ENCODE peak calls at places on chromosomes 1 and 21, in four cellular contexts. D is B cell, S is foreskin fibroblast, F is WTC11. J is an unnamed sample.
A peak's percentile ranks its signal among the peaks of the same experiment; 100 is the strongest.

GRCh38 chr1:66607458-66607857 is 73.5 kb downstream of the SGIP1 start:
- DNase-seq in D (peak; percentile 3), S (no peak), F (peak; percentile 47), J (peak; percentile 29)

GRCh38 chr1:160277987-160278386 is 6.9 kb downstream of the PEX19 start:
- DNase-seq in D (no peak), S (no peak), F (no peak), J (no peak)

GRCh38 chr1:58819719-58820118 is 35.9 kb upstream of the JUN start:
- DNase-seq in D (no peak), S (no peak), F (no peak), J (no peak)

GRCh38 chr1:205351984-205352713 is 4.6 kb downstream of the KLHDC8A start:
- DNase-seq in D (no peak), S (no peak), F (peak; percentile 36), J (no peak)

GRCh38 chr1:22411589-22411988 is 40.1 kb upstream of the ZBTB40 start:
- DNase-seq in D (no peak), S (no peak), F (no peak), J (no peak)

GRCh38 chr1:31644560-31645273 is at the start of gene PEF1:
- DNase-seq in D (peak; percentile 99), S (peak; percentile 96), F (peak; percentile 99), J (peak; percentile 100)

GRCh38 chr1:44524655-44525530 is 119.8 kb downstream of the RNF220 start:
- DNase-seq in D (no peak), S (no peak), F (no peak), J (no peak)

GRCh38 chr1:12434174-12434573 is 183.8 kb downstream of the DHRS3 start:
- DNase-seq in D (no peak), S (peak; percentile 61), F (no peak), J (peak; percentile 93)

GRCh38 chr1:164559342-164560070 is 522 bp downstream of the PBX1 start:
- DNase-seq in D (peak; percentile 4), S (no peak), F (peak; percentile 58), J (peak; percentile 3)

GRCh38 chr1:225480825-225481434 is 53.1 kb upstream of the LBR start:
- DNase-seq in D (peak; percentile 76), S (no peak), F (peak; percentile 90), J (peak; percentile 76)

GRCh38 chr1:240169188-240169587 is 77.5 kb downstream of the FMN2 start:
- DNase-seq in D (no peak), S (peak; percentile 24), F (no peak), J (no peak)

GRCh38 chr1:175363046-175363445 is 170.5 kb upstream of the KIAA0040 start:
- DNase-seq in D (no peak), S (no peak), F (no peak), J (no peak)

GRCh38 chr1:1788136-1788535 is 9.9 kb upstream of the NADK start:
- DNase-seq in D (no peak), S (no peak), F (no peak), J (no peak)

GRCh38 chr1:234980657-234981396 is 147.8 kb downstream of the TOMM20 start:
- DNase-seq in D (peak; percentile 67), S (peak; percentile 98), F (no peak), J (peak; percentile 94)

GRCh38 chr21:38342734-38343133 is 85.9 kb downstream of the KCNJ15 start:
- DNase-seq in D (no peak), S (no peak), F (no peak), J (no peak)

GRCh38 chr1:179119466-179119865 is 37.6 kb downstream of the TOR3A start:
- DNase-seq in D (no peak), S (no peak), F (no peak), J (no peak)

GRCh38 chr21:46037338-46038325 is 56.1 kb downstream of the COL6A1 start:
- DNase-seq in D (no peak), S (no peak), F (no peak), J (no peak)

GRCh38 chr1:40363721-40364120 is 9.8 kb upstream of the SMAP2 start:
- DNase-seq in D (peak; percentile 71), S (no peak), F (peak; percentile 27), J (peak; percentile 68)

GRCh38 chr1:40634901-40635655 is 30.4 kb downstream of the RIMS3 start:
- DNase-seq in D (no peak), S (no peak), F (no peak), J (no peak)

GRCh38 chr1:173669491-173669941 is at the start of gene ANKRD45:
- DNase-seq in D (peak; percentile 3), S (peak; percentile 25), F (peak; percentile 88), J (peak; percentile 43)

GRCh38 chr1:115980998-115981993 is 5.0 kb downstream of the SLC22A15 start:
- DNase-seq in D (peak; percentile 53), S (no peak), F (peak; percentile 41), J (peak; percentile 18)

GRCh38 chr1:233959089-233959488 is 54.6 kb downstream of the SLC35F3 start:
- DNase-seq in D (no peak), S (no peak), F (no peak), J (no peak)

GRCh38 chr1:8794605-8795004 is 22.8 kb downstream of the RERE start:
- DNase-seq in D (no peak), S (no peak), F (peak; percentile 26), J (peak; percentile 10)

GRCh38 chr1:204692320-204692851 is 6.8 kb upstream of the LRRN2 start:
- DNase-seq in D (no peak), S (no peak), F (no peak), J (no peak)

GRCh38 chr21:43916691-43917514 is 51.9 kb downstream of the AGPAT3 start:
- DNase-seq in D (peak; percentile 67), S (no peak), F (no peak), J (peak; percentile 82)

GRCh38 chr21:31220567-31220966 is 123.5 kb downstream of the TIAM1 start:
- DNase-seq in D (no peak), S (no peak), F (no peak), J (no peak)

GRCh38 chr1:220708929-220709801 is 19.0 kb downstream of the C1orf115 start:
- DNase-seq in D (peak; percentile 79), S (no peak), F (no peak), J (no peak)

GRCh38 chr1:20875198-20875973 is 88.3 kb upstream of the HP1BP3 start:
- DNase-seq in D (no peak), S (no peak), F (no peak), J (no peak)

GRCh38 chr1:147105909-147106308 is 66.4 kb downstream of the PRKAB2 start:
- DNase-seq in D (no peak), S (no peak), F (no peak), J (no peak)

GRCh38 chr1:225451840-225452515 is 24.1 kb upstream of the LBR start:
- DNase-seq in D (no peak), S (no peak), F (no peak), J (no peak)

GRCh38 chr1:167111853-167112455 is 18.1 kb downstream of the STYXL2 start:
- DNase-seq in D (no peak), S (no peak), F (no peak), J (no peak)

GRCh38 chr1:1272341-1273151 is 1.1 kb downstream of the UBE2J2 start:
- DNase-seq in D (no peak), S (no peak), F (peak; percentile 11), J (peak; percentile 36)

GRCh38 chr1:84704872-84705426 is 14.7 kb upstream of the SSX2IP start:
- DNase-seq in D (peak; percentile 33), S (no peak), F (no peak), J (no peak)
- TF ChIP-seq CTCF in D (no peak), S (no peak), F (no peak), J (no peak)

GRCh38 chr1:228139931-228140723 is at the start of gene GUK1:
- DNase-seq in D (peak; percentile 100), S (peak; percentile 100), F (peak; percentile 100), J (peak; percentile 100)
- TF ChIP-seq CTCF in D (no peak), S (peak; percentile 1), F (no peak), J (no peak)

GRCh38 chr1:153292740-153293479 is 19.8 kb downstream of the PGLYRP3 start:
- DNase-seq in D (no peak), S (no peak), F (no peak), J (no peak)
- TF ChIP-seq CTCF in D (no peak), S (no peak), F (no peak), J (no peak)

DNA sequence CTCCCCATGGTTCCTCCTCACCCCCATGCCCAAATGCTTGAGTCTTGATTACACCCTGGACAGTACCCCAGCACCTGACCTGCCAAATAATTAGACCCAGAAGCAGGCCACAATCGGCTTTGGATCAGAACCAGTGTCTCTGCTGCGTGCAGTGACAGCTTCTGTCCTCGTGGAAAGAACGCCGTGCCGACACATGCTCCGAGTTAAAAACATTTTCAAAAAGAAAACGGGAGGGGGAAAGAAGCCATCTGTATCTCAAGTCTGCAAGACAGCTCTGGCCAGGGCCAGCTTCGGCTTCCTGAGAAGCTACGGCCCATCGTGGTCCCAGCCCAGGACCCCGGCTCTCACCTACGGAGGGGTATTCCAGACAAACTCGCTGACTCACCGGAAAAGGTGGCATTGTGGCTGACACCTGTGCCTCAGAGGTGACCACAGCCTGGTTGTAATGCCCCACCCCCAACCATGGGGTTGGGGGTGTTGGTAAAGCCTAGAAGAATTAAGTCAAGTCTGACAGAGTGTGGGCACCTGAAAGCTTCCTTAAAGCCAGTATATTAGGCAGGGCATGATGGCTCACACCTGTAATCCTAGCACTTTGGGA is 25.8 kb downstream of the SSBP3 start:
- DNase-seq in D (no peak), S (no peak), F (no peak), J (peak; percentile 73)
- TF ChIP-seq CTCF in D (no peak), S (no peak), F (no peak), J (no peak)

GRCh38 chr1:27520651-27521050 is 30.7 kb upstream of the WASF2 start:
- DNase-seq in D (no peak), S (no peak), F (no peak), J (no peak)
- TF ChIP-seq CTCF in D (no peak), S (no peak), F (no peak), J (no peak)

DNA sequence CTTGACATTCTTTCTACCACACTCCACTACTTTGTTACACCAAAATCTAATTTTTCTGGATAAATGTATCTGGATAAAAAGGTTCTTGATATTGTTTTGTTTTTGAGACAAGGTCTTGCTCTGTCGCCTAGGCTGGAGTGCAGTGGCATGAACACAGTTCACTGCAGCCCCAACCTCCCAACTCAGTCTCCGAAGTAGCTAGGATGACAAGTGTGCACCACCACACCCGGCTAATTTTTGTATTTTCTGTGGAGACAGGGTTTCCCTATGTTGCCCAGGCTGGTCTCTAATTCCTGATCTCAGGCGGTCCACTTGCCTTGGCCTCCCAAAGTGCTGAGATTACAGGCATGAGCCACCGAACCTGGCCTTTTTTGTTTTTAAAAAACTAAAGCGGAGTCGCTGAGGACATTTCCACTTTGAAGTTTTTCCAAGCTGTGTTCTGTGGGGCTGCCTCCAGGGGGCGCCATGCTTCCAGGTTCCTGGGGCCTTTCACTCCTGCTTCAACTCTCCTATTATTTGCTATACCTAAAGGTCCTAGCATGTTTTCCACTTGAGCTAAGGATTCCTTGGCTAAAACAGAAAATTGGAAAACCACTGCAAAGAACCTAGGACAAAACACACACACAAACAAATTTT is 14.1 kb upstream of the NCMAP start:
- DNase-seq in D (no peak), S (no peak), F (peak; percentile 57), J (peak; percentile 45)
- TF ChIP-seq CTCF in D (peak; percentile 26), S (peak; percentile 51), F (peak; percentile 92), J (peak; percentile 83)

GRCh38 chr1:35558374-35559316 is 1.0 kb downstream of the NCDN start:
- DNase-seq in D (peak; percentile 42), S (no peak), F (peak; percentile 49), J (peak; percentile 38)
- TF ChIP-seq CTCF in D (no peak), S (no peak), F (no peak), J (no peak)